ENCODE peak calls at places on chromosomes 1 and 21, in six cellular contexts. W, M, A, L, Z and R are unnamed samples. For H3K36me3, the result is how much of the 10 kb centered on the place peaks cover.

GRCh38 chr1:161099090-161099802 is 1.1 kb downstream of the KLHDC9 start:
- DNase-seq in W (no peak), M (no peak), A (no peak), L (no peak), Z (no peak), R (no peak)

GRCh38 chr1:41221995-41222991 is 19.8 kb downstream of the SCMH1 start:
- DNase-seq in W (no peak), M (no peak), A (no peak), L (no peak), Z (no peak), R (no peak)

GRCh38 chr1:103546496-103546895 is 21.0 kb downstream of the RNPC3 start:
- DNase-seq in W (no peak), M (no peak), A (no peak), L (no peak), Z (no peak), R (no peak)

GRCh38 chr21:42219606-42220137 is 732 bp downstream of the ABCG1 start:
- DNase-seq in W (peak), M (no peak), A (no peak), L (no peak), Z (peak), R (no peak)

GRCh38 chr1:41537788-41538351 is 53.4 kb upstream of the EDN2 start:
- DNase-seq in W (peak), M (no peak), A (no peak), L (peak), Z (peak), R (peak)

GRCh38 chr1:202237052-202237451 is 43.5 kb downstream of the LGR6 start:
- DNase-seq in W (peak), M (no peak), A (no peak), L (no peak), Z (peak), R (peak)

GRCh38 chr1:226408285-226409184 is 642 bp upstream of the PARP1 start:
- DNase-seq in W (no peak), M (peak), A (no peak), L (peak), Z (no peak), R (no peak)

GRCh38 chr1:61441723-61442262 is 283.1 kb downstream of the TM2D1 start:
- DNase-seq in W (no peak), M (no peak), A (no peak), L (no peak), Z (peak), R (peak)

GRCh38 chr21:43816611-43817071 is 27.3 kb downstream of the RRP1 start:
- DNase-seq in W (no peak), M (no peak), A (no peak), L (no peak), Z (peak), R (no peak)

GRCh38 chr1:42420911-42421585 is 34.8 kb downstream of the ZMYND12 start:
- DNase-seq in W (peak), M (no peak), A (peak), L (peak), Z (peak), R (peak)

GRCh38 chr1:217457016-217457415 is 173.9 kb downstream of the GPATCH2 start:
- DNase-seq in W (no peak), M (no peak), A (no peak), L (no peak), Z (no peak), R (no peak)

GRCh38 chr1:85577421-85578320 is 2.9 kb upstream of the CCN1 start:
- DNase-seq in W (peak), M (no peak), A (no peak), L (no peak), Z (peak), R (no peak)

GRCh38 chr1:41419584-41420295 is 58.5 kb downstream of the FOXO6 start:
- DNase-seq in W (no peak), M (no peak), A (peak), L (no peak), Z (no peak), R (no peak)

GRCh38 chr21:43369124-43369523 is 57.8 kb downstream of the SIK1 start:
- DNase-seq in W (no peak), M (no peak), A (no peak), L (no peak), Z (no peak), R (no peak)

GRCh38 chr1:25135903-25136302 is 96.4 kb downstream of the SYF2 start:
- DNase-seq in W (no peak), M (no peak), A (no peak), L (no peak), Z (no peak), R (no peak)

GRCh38 chr1:244074559-244075171 is 23.6 kb downstream of the ZBTB18 start:
- DNase-seq in W (no peak), M (peak), A (no peak), L (peak), Z (no peak), R (no peak)

GRCh38 chr1:226061793-226062557 is 541 bp upstream of the H3-3A start:
- DNase-seq in W (peak), M (no peak), A (peak), L (peak), Z (peak), R (peak)

GRCh38 chr1:58238846-58239245 is 307.7 kb downstream of the OMA1 start:
- DNase-seq in W (no peak), M (no peak), A (no peak), L (no peak), Z (no peak), R (no peak)

GRCh38 chr1:154607084-154607747 is 770 bp downstream of the ADAR start:
- DNase-seq in W (no peak), M (peak), A (peak), L (peak), Z (no peak), R (peak)

GRCh38 chr1:220342853-220343252 is 70.6 kb upstream of the RAB3GAP2 start:
- DNase-seq in W (no peak), M (no peak), A (no peak), L (no peak), Z (no peak), R (no peak)

GRCh38 chr1:163119707-163120106 is 50.5 kb downstream of the RGS4 start:
- DNase-seq in W (no peak), M (no peak), A (no peak), L (no peak), Z (no peak), R (no peak)

GRCh38 chr1:154220970-154221814 is 437 bp downstream of the UBAP2L start:
- DNase-seq in W (peak), M (peak), A (peak), L (peak), Z (peak), R (peak)

GRCh38 chr1:226640737-226641136 is 92.2 kb downstream of the STUM start:
- DNase-seq in W (peak), M (no peak), A (no peak), L (no peak), Z (peak), R (no peak)

DNA sequence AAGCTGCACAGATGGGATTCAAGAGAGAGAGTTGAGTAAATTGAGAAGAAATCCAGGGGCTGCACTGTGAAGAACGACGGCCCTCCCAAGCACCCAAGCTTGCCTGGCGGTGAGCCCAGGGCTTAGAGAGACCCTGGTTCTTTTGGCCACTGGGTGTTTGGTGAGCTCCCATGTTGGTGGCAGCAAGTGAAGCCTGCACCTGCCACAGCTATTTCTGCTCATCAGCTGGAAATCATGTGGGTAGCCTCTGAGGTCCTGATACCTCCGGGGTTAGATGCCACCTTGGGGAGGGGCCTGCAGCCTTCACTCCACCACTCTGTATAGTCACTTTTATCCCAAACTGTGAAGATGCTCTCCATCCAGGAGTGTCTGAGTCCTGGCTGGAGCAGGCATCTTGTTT is 6.1 kb upstream of the BTG2 start:
- DNase-seq in W (no peak), M (no peak), A (no peak), L (no peak), Z (no peak), R (no peak)
- H3K36me3 ChIP-seq in W (under half), M (under half), A (under half), L (under half), Z (under half), R (under half)

DNA sequence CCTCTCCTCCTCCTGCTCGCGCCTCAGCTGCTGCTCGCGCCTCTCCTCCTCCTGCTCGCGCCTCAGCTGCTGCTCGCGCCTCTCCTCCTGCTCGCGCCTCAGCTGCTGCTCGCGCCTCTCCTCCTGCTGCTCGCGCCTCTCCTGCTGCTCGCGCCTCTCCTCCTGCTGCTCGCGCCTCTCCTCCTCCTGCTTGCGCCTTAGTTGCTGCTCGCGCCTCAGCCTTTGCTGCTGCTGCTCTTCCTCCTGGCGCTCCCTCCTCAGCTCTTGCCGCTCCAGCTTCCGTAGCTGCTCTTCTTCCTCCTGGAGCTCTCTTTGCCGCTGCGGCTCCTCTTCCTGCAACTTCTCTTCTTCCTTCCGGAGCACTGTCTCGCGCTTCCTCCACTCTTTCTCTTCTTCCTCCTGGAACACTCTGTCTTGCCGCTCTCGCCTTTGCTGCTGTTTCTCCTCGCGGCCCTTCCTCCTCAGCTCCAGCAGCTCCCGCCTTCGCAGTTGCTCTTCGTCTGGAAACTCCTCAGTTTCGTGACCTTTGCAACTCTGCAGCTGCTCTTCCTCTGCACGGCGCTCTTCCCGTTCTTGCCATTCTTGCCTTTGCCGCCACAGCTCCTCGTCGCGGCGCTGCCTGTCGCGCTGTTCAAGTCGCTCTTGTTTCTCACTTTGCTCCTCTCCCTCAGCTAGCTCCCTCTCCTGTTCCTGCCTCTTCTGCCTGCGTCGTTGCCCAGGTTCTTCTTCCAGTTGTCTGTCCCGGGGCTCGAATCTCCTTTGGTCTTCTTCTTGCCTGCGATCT is 3.0 kb downstream of the TCHH start:
- DNase-seq in W (no peak), M (no peak), A (no peak), L (peak), Z (no peak), R (no peak)
- H3K4me3 ChIP-seq in W (peak), M (peak), A (peak), L (peak), Z (peak), R (no peak)

GRCh38 chr1:53968125-53968513 is 22.0 kb downstream of the LRRC42 start:
- DNase-seq in W (no peak), M (no peak), A (no peak), L (no peak), Z (no peak), R (no peak)
- H3K36me3 ChIP-seq in W (under half), M (under half), A (under half), L (under half), Z (under half), R (under half)

GRCh38 chr1:206699626-206700025 is 14.9 kb downstream of the MAPKAPK2 start:
- DNase-seq in W (peak), M (no peak), A (no peak), L (no peak), Z (no peak), R (no peak)
- H3K4me3 ChIP-seq in W (no peak), M (no peak), A (no peak), L (no peak), Z (no peak), R (no peak)

GRCh38 chr1:15422871-15423270 is 13.2 kb downstream of the EFHD2 start:
- DNase-seq in W (no peak), M (no peak), A (no peak), L (no peak), Z (no peak), R (peak)
- H3K36me3 ChIP-seq in W (under half), M (under half), A (under half), L (under half), Z (under half), R (under half)

DNA sequence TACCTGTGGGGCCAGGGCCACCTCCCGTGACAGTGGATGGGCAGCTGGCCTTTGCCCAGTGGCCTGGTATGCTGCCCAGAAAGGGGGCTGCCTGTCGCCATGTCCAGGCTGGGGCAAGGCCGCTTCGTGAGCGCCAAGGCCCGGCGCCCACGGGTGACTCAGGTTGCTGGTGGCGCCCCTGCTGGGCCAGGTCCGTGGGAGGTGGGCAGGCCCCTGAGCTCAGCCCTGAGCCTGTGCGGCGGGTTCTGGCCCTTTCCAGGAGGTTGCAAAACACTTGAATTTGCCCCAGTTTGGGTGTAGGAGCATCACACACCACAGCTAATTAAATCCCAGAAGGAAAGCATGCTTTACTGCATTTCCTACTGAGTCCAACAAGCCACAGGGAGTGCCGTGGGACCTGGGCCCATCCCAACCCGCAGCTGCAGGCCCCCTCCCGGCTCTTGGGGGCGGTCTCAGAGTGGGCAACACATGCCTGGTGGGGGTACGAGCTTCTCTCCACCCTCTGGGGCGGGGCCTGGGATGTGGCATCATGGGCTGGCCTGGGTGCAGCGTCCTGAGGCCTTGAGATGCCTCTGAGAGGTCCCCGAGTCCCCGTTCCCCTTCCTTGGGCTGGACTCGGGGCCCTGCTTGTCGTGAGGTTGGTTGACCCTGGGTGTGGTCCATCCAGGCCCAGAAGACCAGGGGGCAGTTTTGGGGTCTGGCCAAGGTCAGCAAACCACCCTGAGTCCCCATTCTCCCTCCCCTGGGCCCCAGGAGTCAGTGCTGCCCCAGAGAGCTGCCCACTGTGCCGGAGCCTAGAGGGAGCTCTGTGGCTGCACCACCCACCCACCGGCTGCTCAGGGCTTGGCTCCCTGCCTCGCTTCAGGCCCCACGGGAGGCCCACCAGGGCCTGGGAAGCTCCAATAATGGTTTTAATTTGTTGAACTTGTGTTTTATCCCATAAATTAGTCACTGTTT is 160.0 kb downstream of the PEX14 start:
- DNase-seq in W (no peak), M (no peak), A (peak), L (no peak), Z (no peak), R (no peak)
- H3K4me3 ChIP-seq in W (no peak), M (no peak), A (no peak), L (no peak), Z (no peak), R (no peak)